ENCODE peak calls at places on chromosomes 11 and 22, in nine cellular contexts. One of them, this sample, is unnamed.

GRCh38 chr11:45073575-45074225 is 72.7 kb upstream of the PRDM11 start:
- DNase-seq in C1 segment of cervical spinal cord: no peak
- DNase-seq in CD4-positive, CD25-positive, alpha-beta regulatory T cell: peak; percentile 9
- DNase-seq in neural progenitor cell: peak; percentile 17
- DNase-seq in hypothalamus: no peak
- DNase-seq in NCI-H1417: peak; percentile 60
- DNase-seq in NCI-H748 treated with DMSO at 0.1 percent for 48 hours: no peak
- DNase-seq in PC-3: no peak
- DNase-seq in MM.1S: peak; percentile 81
- DNase-seq in this sample: peak; percentile 86

GRCh38 chr11:17544181-17544622 is at the start of gene USH1C:
- DNase-seq in PC-3: no peak
- DNase-seq in NCI-H1417: no peak
- DNase-seq in NCI-H748 treated with DMSO at 0.1 percent for 48 hours: no peak
- DNase-seq in MM.1S: no peak
- DNase-seq in hypothalamus: no peak
- DNase-seq in neural progenitor cell: peak; percentile 65
- DNase-seq in C1 segment of cervical spinal cord: no peak
- DNase-seq in CD4-positive, CD25-positive, alpha-beta regulatory T cell: no peak
- DNase-seq in this sample: no peak

GRCh38 chr22:33823552-33823951 is 96.7 kb downstream of the LARGE1 start:
- DNase-seq in hypothalamus: no peak
- DNase-seq in NCI-H1417: no peak
- DNase-seq in neural progenitor cell: no peak
- DNase-seq in C1 segment of cervical spinal cord: no peak
- DNase-seq in NCI-H748 treated with DMSO at 0.1 percent for 48 hours: no peak
- DNase-seq in MM.1S: no peak
- DNase-seq in PC-3: no peak
- DNase-seq in CD4-positive, CD25-positive, alpha-beta regulatory T cell: no peak
- DNase-seq in this sample: no peak

GRCh38 chr11:40161855-40162410 is 1297.5 kb downstream of the LRRC4C start:
- DNase-seq in CD4-positive, CD25-positive, alpha-beta regulatory T cell: no peak
- DNase-seq in NCI-H1417: peak; percentile 3
- DNase-seq in NCI-H748 treated with DMSO at 0.1 percent for 48 hours: no peak
- DNase-seq in MM.1S: no peak
- DNase-seq in hypothalamus: no peak
- DNase-seq in C1 segment of cervical spinal cord: no peak
- DNase-seq in neural progenitor cell: no peak
- DNase-seq in PC-3: no peak
- DNase-seq in this sample: no peak

GRCh38 chr22:37633693-37634504 is 5.6 kb upstream of the SH3BP1 start:
- DNase-seq in NCI-H1417: no peak
- DNase-seq in PC-3: no peak
- DNase-seq in MM.1S: no peak
- DNase-seq in CD4-positive, CD25-positive, alpha-beta regulatory T cell: peak; percentile 35
- DNase-seq in neural progenitor cell: peak; percentile 82
- DNase-seq in C1 segment of cervical spinal cord: peak; percentile 74
- DNase-seq in hypothalamus: peak; percentile 77
- DNase-seq in NCI-H748 treated with DMSO at 0.1 percent for 48 hours: no peak
- DNase-seq in this sample: peak; percentile 65

GRCh38 chr11:102940714-102941588 is 14.6 kb downstream of the MMP13 start:
- DNase-seq in C1 segment of cervical spinal cord: peak; percentile 2
- DNase-seq in PC-3: peak; percentile 96
- DNase-seq in CD4-positive, CD25-positive, alpha-beta regulatory T cell: peak; percentile 33
- DNase-seq in neural progenitor cell: peak; percentile 88
- DNase-seq in MM.1S: peak; percentile 66
- DNase-seq in NCI-H748 treated with DMSO at 0.1 percent for 48 hours: peak; percentile 38
- DNase-seq in hypothalamus: no peak
- DNase-seq in NCI-H1417: peak; percentile 90
- DNase-seq in this sample: peak; percentile 65

GRCh38 chr11:64371201-64371600 is 12.2 kb downstream of the RPS6KA4 start:
- DNase-seq in NCI-H1417: no peak
- DNase-seq in neural progenitor cell: no peak
- DNase-seq in CD4-positive, CD25-positive, alpha-beta regulatory T cell: no peak
- DNase-seq in MM.1S: no peak
- DNase-seq in C1 segment of cervical spinal cord: no peak
- DNase-seq in hypothalamus: no peak
- DNase-seq in NCI-H748 treated with DMSO at 0.1 percent for 48 hours: no peak
- DNase-seq in PC-3: no peak
- DNase-seq in this sample: no peak

GRCh38 chr11:68816917-68817419 is 24.7 kb downstream of the CPT1A start:
- DNase-seq in NCI-H748 treated with DMSO at 0.1 percent for 48 hours: no peak
- DNase-seq in PC-3: no peak
- DNase-seq in neural progenitor cell: no peak
- DNase-seq in C1 segment of cervical spinal cord: no peak
- DNase-seq in CD4-positive, CD25-positive, alpha-beta regulatory T cell: no peak
- DNase-seq in hypothalamus: no peak
- DNase-seq in MM.1S: no peak
- DNase-seq in NCI-H1417: no peak
- DNase-seq in this sample: no peak

This sample was measured in OCI-LY7.